ENCODE peak calls at places on chromosomes 11 and 22, in nine cellular contexts. K is heart left ventricle, F is fibroblast of mammary gland, I is brain microvascular endothelial cell, Q is sigmoid colon, J is lower lobe of right lung, D is Panc1, G is mesothelial cell of epicardium, E is fibroblast of the aortic adventitia. A is an unnamed sample.

GRCh38 chr22:25747245-25747944 is 5.4 kb downstream of the MYO18B start:
- DNase-seq in K (peak), F (peak), I (peak), Q (no peak), J (no peak), D (no peak), G (no peak), E (peak), A (no peak)

GRCh38 chr11:93236741-93237675 is 39.2 kb upstream of the SLC36A4 start:
- DNase-seq in K (no peak), F (peak), I (peak), Q (no peak), J (no peak), D (no peak), G (no peak), E (peak), A (no peak)

GRCh38 chr22:45452565-45453449 is 39.3 kb downstream of the RIBC2 start:
- DNase-seq in K (no peak), F (peak), I (no peak), Q (no peak), J (no peak), D (no peak), G (no peak), E (peak), A (no peak)

GRCh38 chr22:46649176-46650077 is 29.2 kb downstream of the GRAMD4 start:
- DNase-seq in K (peak), F (peak), I (peak), Q (no peak), J (no peak), D (no peak), G (no peak), E (no peak), A (no peak)

GRCh38 chr11:71383461-71383860 is 64.7 kb downstream of the DHCR7 start:
- DNase-seq in K (no peak), F (no peak), I (no peak), Q (no peak), J (no peak), D (no peak), G (no peak), E (no peak), A (no peak)

GRCh38 chr11:122036022-122036421 is 80.0 kb downstream of the BLID start:
- DNase-seq in K (no peak), F (peak), I (peak), Q (no peak), J (no peak), D (no peak), G (no peak), E (peak), A (no peak)

GRCh38 chr11:38014405-38014804 is 1416.4 kb upstream of the RAG2 start:
- DNase-seq in K (no peak), F (peak), I (peak), Q (no peak), J (no peak), D (no peak), G (no peak), E (peak), A (no peak)

GRCh38 chr11:113615773-113616172 is 90.3 kb downstream of the TMPRSS5 start:
- DNase-seq in K (no peak), F (peak), I (peak), Q (no peak), J (no peak), D (no peak), G (no peak), E (peak), A (no peak)

GRCh38 chr11:40125054-40125453 is 1334.4 kb downstream of the LRRC4C start:
- DNase-seq in K (no peak), F (no peak), I (no peak), Q (no peak), J (no peak), D (no peak), G (no peak), E (no peak), A (no peak)

GRCh38 chr22:17896552-17896951 is 122.3 kb upstream of the BID start:
- DNase-seq in K (peak), F (no peak), I (no peak), Q (peak), J (no peak), D (no peak), G (no peak), E (no peak), A (no peak)

GRCh38 chr22:42769574-42770447 is 49.1 kb upstream of the A4GALT start:
- DNase-seq in K (peak), F (peak), I (peak), Q (peak), J (peak), D (no peak), G (no peak), E (peak), A (peak)

GRCh38 chr11:72982286-72982685 is 159.8 kb downstream of the FCHSD2 start:
- DNase-seq in K (no peak), F (no peak), I (no peak), Q (no peak), J (no peak), D (no peak), G (no peak), E (no peak), A (no peak)

GRCh38 chr11:125170406-125171031 is 6.0 kb downstream of the PKNOX2 start:
- DNase-seq in K (peak), F (peak), I (peak), Q (peak), J (no peak), D (no peak), G (no peak), E (peak), A (no peak)

GRCh38 chr11:69000831-69001245 is 12.2 kb downstream of the MRGPRF start:
- DNase-seq in K (no peak), F (peak), I (peak), Q (peak), J (peak), D (peak), G (no peak), E (peak), A (no peak)
- TF ChIP-seq CTCF in K (no peak), F (peak), I (peak), Q (peak), J (peak), D (no peak), G (peak), E (peak), A (no peak)

DNA sequence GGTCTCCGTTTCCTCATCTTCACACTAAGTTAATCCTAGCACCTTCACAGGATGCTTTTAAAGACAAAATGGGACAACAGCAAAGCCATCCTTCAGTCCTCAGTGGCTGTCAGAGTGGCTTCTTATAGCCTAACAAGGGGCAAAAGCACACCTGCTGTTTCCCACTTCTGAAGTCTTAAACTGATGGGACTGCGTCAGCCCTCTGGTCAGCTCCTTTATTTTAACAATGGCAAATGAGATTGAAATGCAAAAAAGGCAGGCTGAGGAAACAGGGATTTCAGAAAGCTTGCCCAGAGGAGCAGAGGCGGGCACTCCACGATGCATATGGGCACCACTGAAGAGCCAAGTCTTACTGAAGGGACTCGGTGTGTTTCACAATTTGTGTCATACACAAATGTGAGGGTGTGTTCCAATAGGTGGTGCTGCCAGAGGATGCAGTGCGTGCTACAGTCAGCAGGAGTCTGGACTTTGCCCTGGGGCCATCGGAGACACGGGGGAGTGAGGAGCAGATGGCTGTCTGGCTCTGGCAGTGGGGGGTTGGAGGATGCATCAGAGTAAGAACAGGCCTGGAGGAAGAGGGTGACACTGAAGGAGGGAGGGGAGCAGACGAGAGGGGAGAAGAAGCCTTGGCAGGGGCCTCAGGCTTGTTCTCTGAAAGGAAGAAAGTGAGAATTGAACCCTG is 47.3 kb downstream of the TENM4 start:
- DNase-seq in K (no peak), F (no peak), I (no peak), Q (no peak), J (no peak), D (no peak), G (no peak), E (no peak), A (no peak)
- TF ChIP-seq CTCF in K (no peak), F (no peak), I (peak), Q (no peak), J (no peak), D (no peak), G (no peak), E (no peak), A (no peak)

GRCh38 chr11:68402355-68403031 is 58.1 kb upstream of the PPP6R3 start:
- DNase-seq in K (no peak), F (no peak), I (no peak), Q (no peak), J (no peak), D (no peak), G (no peak), E (no peak), A (no peak)
- TF ChIP-seq CTCF in K (no peak), F (no peak), I (no peak), Q (no peak), J (no peak), D (no peak), G (no peak), E (no peak), A (no peak)

DNA sequence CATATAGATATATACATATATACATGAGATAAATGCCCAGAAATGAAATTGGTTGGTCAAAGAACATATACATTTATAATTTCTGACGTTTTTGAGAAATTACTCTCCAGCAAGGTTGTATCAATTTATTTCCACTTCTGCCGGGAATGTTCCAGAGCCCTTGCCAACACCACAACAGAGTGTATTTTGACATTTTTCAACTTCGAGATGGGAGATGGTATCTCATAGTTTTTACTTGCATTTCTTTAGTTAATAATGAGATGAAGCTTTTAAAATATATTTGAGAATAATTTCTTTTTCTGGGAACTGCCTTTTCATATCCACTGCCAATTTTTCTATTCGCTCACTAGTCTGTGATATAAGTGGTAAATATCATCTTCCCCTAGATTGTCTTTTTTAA is 19.3 kb upstream of the CLMP start:
- DNase-seq in K (no peak), F (no peak), I (no peak), Q (no peak), J (no peak), D (no peak), G (no peak), E (no peak), A (no peak)
- TF ChIP-seq CTCF in K (no peak), F (no peak), I (no peak), Q (no peak), J (no peak), D (no peak), G (no peak), E (no peak), A (no peak)

GRCh38 chr22:37608477-37609239 is at the start of gene GGA1:
- DNase-seq in K (peak), F (peak), I (peak), Q (peak), J (peak), D (peak), G (peak), E (peak), A (peak)
- TF ChIP-seq CTCF in K (no peak), F (no peak), I (no peak), Q (no peak), J (no peak), D (no peak), G (peak), E (no peak), A (no peak)

DNA sequence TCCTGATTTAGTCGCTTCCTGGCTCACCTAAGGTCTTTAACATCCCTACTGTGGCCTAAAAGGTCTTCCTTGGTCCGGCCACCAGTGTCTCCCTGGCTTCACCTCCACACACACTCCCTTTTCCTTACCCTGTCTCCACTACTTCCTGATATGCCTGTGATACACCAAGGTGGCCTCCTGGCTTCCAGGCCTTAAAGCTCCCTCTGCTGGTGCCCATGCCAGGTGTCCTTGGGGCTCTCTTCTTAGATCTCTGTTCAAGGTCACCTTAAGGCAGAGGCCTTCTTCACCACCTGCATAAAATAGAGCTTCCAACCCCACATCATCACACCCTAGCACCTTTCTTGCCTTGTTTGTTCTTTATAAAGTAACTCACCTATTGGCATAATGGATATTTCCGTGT is 787.7 kb downstream of the NTM start:
- DNase-seq in K (no peak), F (peak), I (no peak), Q (no peak), J (no peak), D (peak), G (no peak), E (no peak), A (no peak)
- TF ChIP-seq CTCF in K (no peak), F (peak), I (peak), Q (no peak), J (peak), D (peak), G (no peak), E (peak), A (peak)